ENCODE peak calls at places on chromosomes 16 and 17, in eight cellular contexts. Z is tibial artery, F is BE2C, H is endothelial cell of umbilical vein, A is fibroblast of lung, O is ovary, M is body of pancreas, D is stomach. U is an unnamed sample.

GRCh38 chr16:4846503-4846900 is 586 bp downstream of the GLYR1 start:
- DNase-seq in Z (no peak), F (peak; percentile 76), H (peak; percentile 77), A (peak; percentile 53), O (no peak), M (peak; percentile 71), D (peak; percentile 66), U (no peak)

GRCh38 chr17:67055811-67056745 is 11.7 kb downstream of the CACNG1 start:
- DNase-seq in Z (no peak), F (no peak), H (no peak), A (no peak), O (no peak), M (no peak), D (no peak), U (no peak)

GRCh38 chr17:79922161-79922569 is 82.9 kb upstream of the CBX4 start:
- DNase-seq in Z (no peak), F (no peak), H (no peak), A (no peak), O (peak; percentile 21), M (no peak), D (no peak), U (no peak)

GRCh38 chr16:4787627-4788482 is at the start of gene SEPTIN12:
- DNase-seq in Z (no peak), F (peak; percentile 41), H (no peak), A (no peak), O (no peak), M (no peak), D (no peak), U (no peak)

GRCh38 chr16:70433456-70434103 is 5.3 kb downstream of the ST3GAL2 start:
- DNase-seq in Z (peak; percentile 72), F (peak; percentile 70), H (peak; percentile 89), A (peak; percentile 87), O (no peak), M (peak; percentile 59), D (no peak), U (no peak)

GRCh38 chr16:28309811-28310311 is 17.5 kb downstream of the SBK1 start:
- DNase-seq in Z (no peak), F (no peak), H (no peak), A (no peak), O (no peak), M (peak; percentile 32), D (no peak), U (no peak)

GRCh38 chr17:19752216-19753048 is 4.3 kb upstream of the ALDH3A1 start:
- DNase-seq in Z (no peak), F (no peak), H (no peak), A (no peak), O (no peak), M (no peak), D (no peak), U (no peak)

GRCh38 chr16:30948956-30949654 is at the start of gene ORAI3:
- DNase-seq in Z (peak; percentile 89), F (peak; percentile 49), H (peak; percentile 52), A (peak; percentile 63), O (peak; percentile 80), M (peak; percentile 78), D (peak; percentile 77), U (peak; percentile 54)

GRCh38 chr16:17417740-17418139 is 53.0 kb downstream of the XYLT1 start:
- DNase-seq in Z (no peak), F (no peak), H (no peak), A (no peak), O (no peak), M (no peak), D (no peak), U (no peak)

GRCh38 chr16:55464375-55464774 is 14.6 kb upstream of the MMP2 start:
- DNase-seq in Z (peak; percentile 51), F (no peak), H (no peak), A (no peak), O (no peak), M (no peak), D (no peak), U (no peak)

GRCh38 chr16:87581867-87582220 is 20.5 kb upstream of the JPH3 start:
- DNase-seq in Z (peak; percentile 97), F (peak; percentile 63), H (peak; percentile 86), A (peak; percentile 99), O (peak; percentile 89), M (peak; percentile 67), D (peak; percentile 56), U (no peak)

GRCh38 chr16:82396509-82396908 is 226.5 kb upstream of the MPHOSPH6 start:
- DNase-seq in Z (no peak), F (no peak), H (no peak), A (no peak), O (no peak), M (no peak), D (no peak), U (no peak)

GRCh38 chr17:55430531-55431228 is 9.0 kb upstream of the MMD start:
- DNase-seq in Z (no peak), F (peak; percentile 61), H (no peak), A (no peak), O (no peak), M (no peak), D (no peak), U (no peak)

GRCh38 chr16:9929836-9930235 is 252.4 kb downstream of the GRIN2A start:
- DNase-seq in Z (no peak), F (no peak), H (no peak), A (no peak), O (no peak), M (no peak), D (no peak), U (no peak)

GRCh38 chr17:71039391-71039790 is 870.1 kb downstream of the KCNJ2 start:
- DNase-seq in Z (no peak), F (no peak), H (no peak), A (no peak), O (no peak), M (no peak), D (no peak), U (no peak)

GRCh38 chr16:80804451-80805383 is at the start of gene CDYL2:
- DNase-seq in Z (no peak), F (peak; percentile 7), H (no peak), A (peak; percentile 19), O (peak; percentile 13), M (peak; percentile 46), D (peak; percentile 65), U (peak; percentile 14)

GRCh38 chr17:35764123-35764991 is 3.7 kb downstream of the C17orf50 start:
- DNase-seq in Z (peak; percentile 92), F (peak; percentile 95), H (peak; percentile 90), A (peak; percentile 80), O (peak; percentile 87), M (peak; percentile 90), D (peak; percentile 92), U (peak; percentile 92)

GRCh38 chr17:20944014-20944905 is 98.6 kb downstream of the USP22 start:
- DNase-seq in Z (no peak), F (no peak), H (no peak), A (no peak), O (no peak), M (peak; percentile 89), D (peak; percentile 86), U (no peak)

GRCh38 chr17:6796017-6796886 is 20.2 kb downstream of the FBXO39 start:
- DNase-seq in Z (no peak), F (no peak), H (no peak), A (no peak), O (no peak), M (no peak), D (no peak), U (no peak)

GRCh38 chr17:27295945-27296344 is 2.0 kb downstream of the WSB1 start:
- DNase-seq in Z (no peak), F (no peak), H (peak; percentile 50), A (no peak), O (no peak), M (no peak), D (no peak), U (no peak)

GRCh38 chr17:41615454-41615853 is 2.9 kb upstream of the KRT16 start:
- DNase-seq in Z (no peak), F (no peak), H (no peak), A (no peak), O (no peak), M (no peak), D (no peak), U (no peak)

GRCh38 chr17:4944554-4945175 is 3.7 kb downstream of the PFN1 start:
- DNase-seq in Z (no peak), F (no peak), H (no peak), A (no peak), O (no peak), M (no peak), D (no peak), U (no peak)

GRCh38 chr17:31431795-31432658 is 40.6 kb downstream of the RAB11FIP4 start:
- DNase-seq in Z (no peak), F (no peak), H (no peak), A (no peak), O (no peak), M (no peak), D (no peak), U (peak; percentile 73)

GRCh38 chr16:67861877-67862276 is 11.0 kb upstream of the EDC4 start:
- DNase-seq in Z (no peak), F (no peak), H (no peak), A (no peak), O (no peak), M (no peak), D (no peak), U (no peak)
- H3K4me1 ChIP-seq in Z (peaks cover 52% of the 10 kb centered on the region), F (no peaks in the 10 kb centered on the region), H (peaks cover 9% of the 10 kb centered on the region), A (peaks cover 42% of the 10 kb centered on the region), O (peaks cover 9% of the 10 kb centered on the region), M (peaks cover 38% of the 10 kb centered on the region), D (peaks cover 53% of the 10 kb centered on the region), U (no peaks in the 10 kb centered on the region)

GRCh38 chr17:74761931-74762330 is 13.5 kb downstream of the NHERF1 start:
- DNase-seq in Z (no peak), F (no peak), H (no peak), A (no peak), O (no peak), M (no peak), D (no peak), U (no peak)
- H3K4me1 ChIP-seq in Z (peaks cover 53% of the 10 kb centered on the region), F (peaks cover 44% of the 10 kb centered on the region), H (peaks cover 7% of the 10 kb centered on the region), A (peaks cover 13% of the 10 kb centered on the region), O (peaks cover 23% of the 10 kb centered on the region), M (peaks cover 82% of the 10 kb centered on the region), D (peaks cover 66% of the 10 kb centered on the region), U (peaks cover 49% of the 10 kb centered on the region)

GRCh38 chr17:57135748-57136342 is 50.8 kb downstream of the AKAP1 start:
- DNase-seq in Z (peak; percentile 56), F (no peak), H (peak; percentile 9), A (no peak), O (no peak), M (peak; percentile 6), D (no peak), U (no peak)
- H3K4me1 ChIP-seq in Z (peaks cover 4% of the 10 kb centered on the region), F (peaks cover 5% of the 10 kb centered on the region), H (no peaks in the 10 kb centered on the region), A (no peaks in the 10 kb centered on the region), O (no peaks in the 10 kb centered on the region), M (peaks cover 3% of the 10 kb centered on the region), D (no peaks in the 10 kb centered on the region), U (peaks cover 22% of the 10 kb centered on the region)

GRCh38 chr17:72164340-72164739 is 43.5 kb downstream of the SOX9 start:
- DNase-seq in Z (no peak), F (no peak), H (no peak), A (no peak), O (no peak), M (no peak), D (no peak), U (no peak)
- H3K4me1 ChIP-seq in Z (no peaks in the 10 kb centered on the region), F (no peaks in the 10 kb centered on the region), H (no peaks in the 10 kb centered on the region), A (no peaks in the 10 kb centered on the region), O (no peaks in the 10 kb centered on the region), M (no peaks in the 10 kb centered on the region), D (peaks cover 4% of the 10 kb centered on the region), U (peaks cover 5% of the 10 kb centered on the region)